ENCODE peak calls at places on chromosomes 1 and 21, in six cellular contexts. Y is CD4-positive, alpha-beta memory T cell; R is adrenal gland; W is suprapubic skin; F is Peyer's patch; Z is A549. D is an unnamed sample.

GRCh38 chr1:81128079-81128478 is 672.7 kb upstream of the ADGRL2 start:
- DNase-seq in Y (no peak), R (no peak), W (no peak), F (no peak), Z (no peak), D (no peak)

GRCh38 chr1:58722967-58723366 is 23.1 kb upstream of the MYSM1 start:
- DNase-seq in Y (no peak), R (no peak), W (no peak), F (no peak), Z (no peak), D (no peak)

GRCh38 chr1:47024138-47024856 is 828 bp downstream of the CYP4X1 start:
- DNase-seq in Y (no peak), R (no peak), W (no peak), F (no peak), Z (no peak), D (no peak)

GRCh38 chr1:7755448-7755847 is 15.6 kb upstream of the VAMP3 start:
- DNase-seq in Y (no peak), R (no peak), W (no peak), F (no peak), Z (peak), D (no peak)

GRCh38 chr1:11388617-11389016 is 90.3 kb upstream of the DISP3 start:
- DNase-seq in Y (no peak), R (no peak), W (no peak), F (no peak), Z (no peak), D (no peak)

GRCh38 chr1:20981903-20982695 is 194.6 kb downstream of the EIF4G3 start:
- DNase-seq in Y (no peak), R (no peak), W (no peak), F (no peak), Z (peak), D (peak)

GRCh38 chr1:42189931-42190853 is 25.6 kb upstream of the GUCA2A start:
- DNase-seq in Y (no peak), R (no peak), W (no peak), F (no peak), Z (no peak), D (no peak)

GRCh38 chr1:47593001-47593568 is 155.2 kb downstream of the FOXD2 start:
- DNase-seq in Y (no peak), R (peak), W (peak), F (no peak), Z (no peak), D (peak)

GRCh38 chr1:247287460-247287859 is 31.6 kb downstream of the VN1R5 start:
- DNase-seq in Y (no peak), R (no peak), W (no peak), F (no peak), Z (no peak), D (no peak)

GRCh38 chr21:31236528-31236927 is 107.5 kb downstream of the TIAM1 start:
- DNase-seq in Y (no peak), R (no peak), W (no peak), F (no peak), Z (no peak), D (no peak)

GRCh38 chr1:212680691-212681090 is 18.9 kb downstream of the BATF3 start:
- DNase-seq in Y (no peak), R (no peak), W (no peak), F (no peak), Z (no peak), D (no peak)

GRCh38 chr1:52476943-52477342 is 72.5 kb downstream of the PRPF38A start:
- DNase-seq in Y (no peak), R (no peak), W (no peak), F (no peak), Z (no peak), D (no peak)

GRCh38 chr1:33234588-33234990 is 21.7 kb upstream of the ZNF362 start:
- DNase-seq in Y (no peak), R (no peak), W (peak), F (no peak), Z (no peak), D (no peak)
- H3K4me3 ChIP-seq in Y (no peak), R (no peak), W (no peak), F (no peak), Z (no peak), D (no peak)

GRCh38 chr1:168613038-168613451 is 36.6 kb downstream of the XCL1 start:
- DNase-seq in Y (no peak), R (no peak), W (no peak), F (no peak), Z (no peak), D (no peak)

GRCh38 chr1:168615965-168616364 is 39.6 kb downstream of the XCL1 start:
- DNase-seq in Y (no peak), R (no peak), W (no peak), F (no peak), Z (no peak), D (no peak)

GRCh38 chr1:168610111-168610510 is 33.7 kb downstream of the XCL1 start:
- DNase-seq in Y (no peak), R (no peak), W (no peak), F (no peak), Z (no peak), D (no peak)

GRCh38 chr1:168618351-168618750 is 41.9 kb downstream of the XCL1 start:
- DNase-seq in Y (no peak), R (no peak), W (no peak), F (no peak), Z (no peak), D (no peak)

DNA sequence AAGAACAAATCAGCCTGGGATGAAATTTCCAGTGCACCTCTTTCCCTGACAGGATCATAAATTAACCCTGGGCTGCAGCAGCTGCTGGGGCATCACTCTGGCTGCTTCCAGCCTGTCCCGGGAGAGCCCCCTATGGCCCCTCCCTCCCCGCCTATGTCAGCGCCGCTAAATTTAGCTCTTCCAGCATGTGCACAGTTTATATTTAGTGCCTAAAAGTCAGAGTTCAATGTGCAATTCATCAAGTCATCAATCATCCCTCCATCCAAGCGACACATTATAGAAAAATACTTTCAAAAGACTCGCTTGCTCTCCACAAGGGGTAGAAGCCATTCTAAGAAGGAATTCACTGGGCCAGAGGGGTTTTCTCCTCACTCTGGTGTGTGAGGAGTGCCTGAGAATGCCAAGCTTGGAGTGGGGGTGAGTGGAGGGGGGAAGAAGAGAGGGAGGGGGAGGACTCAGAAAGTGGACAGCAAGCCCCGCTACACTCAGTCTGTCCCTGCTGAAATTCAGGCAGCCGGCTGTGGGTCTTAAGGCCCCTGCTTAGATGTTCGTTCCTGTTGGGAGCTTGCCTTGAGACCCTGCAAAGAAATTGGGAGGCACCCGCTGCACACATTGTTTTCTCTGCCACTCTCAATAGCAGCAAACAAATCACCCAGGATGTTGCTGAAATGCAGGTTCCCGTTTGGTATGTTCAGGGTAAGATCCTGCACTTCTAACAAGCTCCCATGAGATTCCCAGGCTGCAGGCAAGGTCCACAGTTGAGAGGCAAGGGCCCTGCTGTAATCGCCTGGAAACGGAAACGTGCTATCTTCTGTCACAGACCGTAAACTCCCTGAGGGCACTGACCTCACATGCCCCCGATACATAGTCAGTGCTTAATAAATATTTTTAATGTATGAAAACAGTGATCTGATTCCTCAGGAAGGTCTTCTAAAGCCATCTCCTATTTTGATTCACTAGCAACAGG is 37.6 kb downstream of the XCL1 start:
- DNase-seq in Y (no peak), R (no peak), W (no peak), F (no peak), Z (no peak), D (peak)
- H3K4me3 ChIP-seq in Y (no peak), R (no peak), W (no peak), F (no peak), Z (no peak), D (no peak)

DNA sequence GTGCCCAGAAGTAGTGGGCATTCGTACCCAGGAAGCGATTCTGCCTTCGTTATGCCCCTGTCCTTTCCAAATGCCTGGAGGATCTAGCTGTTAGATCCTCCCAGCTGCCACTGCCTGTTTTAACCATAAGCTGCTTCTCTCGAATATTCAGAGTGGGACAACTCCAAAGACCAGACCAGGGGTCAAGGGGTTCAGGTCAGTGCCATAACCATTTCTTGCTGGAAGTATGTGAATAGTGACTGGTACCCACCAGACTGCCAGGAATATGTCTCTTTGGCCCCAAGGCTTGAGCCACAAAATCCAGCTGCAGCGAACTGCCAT is 914 bp upstream of the MTF1 start:
- DNase-seq in Y (no peak), R (no peak), W (no peak), F (no peak), Z (no peak), D (no peak)
- H3K4me3 ChIP-seq in Y (peak), R (no peak), W (peak), F (peak), Z (peak), D (peak)

GRCh38 chr1:2628933-2629626 is 3.7 kb downstream of the MMEL1 start:
- DNase-seq in Y (no peak), R (no peak), W (no peak), F (no peak), Z (no peak), D (no peak)
- H3K4me3 ChIP-seq in Y (no peak), R (no peak), W (no peak), F (no peak), Z (no peak), D (peak)

GRCh38 chr1:200039849-200040479 is 12.5 kb downstream of the NR5A2 start:
- DNase-seq in Y (no peak), R (no peak), W (no peak), F (no peak), Z (no peak), D (no peak)

GRCh38 chr1:200037501-200037900 is 10.0 kb downstream of the NR5A2 start:
- DNase-seq in Y (no peak), R (no peak), W (no peak), F (no peak), Z (no peak), D (no peak)

GRCh38 chr1:200038987-200039848 is 11.7 kb downstream of the NR5A2 start:
- DNase-seq in Y (no peak), R (no peak), W (no peak), F (peak), Z (peak), D (peak)

GRCh38 chr1:200037904-200038644 is 10.6 kb downstream of the NR5A2 start:
- DNase-seq in Y (no peak), R (no peak), W (no peak), F (no peak), Z (no peak), D (peak)

DNA sequence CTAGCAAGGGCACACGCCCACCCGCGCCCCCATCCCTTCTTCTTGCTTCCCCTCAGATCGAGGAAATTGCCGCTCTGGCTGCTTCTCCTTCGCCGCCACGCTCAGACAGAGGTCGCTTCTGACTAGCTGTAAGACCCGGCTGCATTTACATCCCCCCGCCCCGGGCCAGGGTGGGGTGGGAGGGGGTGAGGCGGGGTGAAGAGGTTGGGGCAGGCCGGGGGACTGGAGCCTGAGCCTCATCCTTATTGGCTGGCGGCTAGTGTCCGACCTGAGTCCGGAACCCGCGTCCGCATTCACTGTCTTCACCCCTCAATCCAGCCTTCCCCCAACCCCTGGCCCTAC is 11.1 kb downstream of the NR5A2 start:
- DNase-seq in Y (no peak), R (no peak), W (no peak), F (peak), Z (no peak), D (peak)
- H3K4me3 ChIP-seq in Y (no peak), R (no peak), W (peak), F (peak), Z (peak), D (peak)

GRCh38 chr1:211654838-211655787 is 20.3 kb downstream of the NEK2 start:
- DNase-seq in Y (peak), R (peak), W (peak), F (peak), Z (peak), D (peak)
- H3K4me3 ChIP-seq in Y (no peak), R (no peak), W (no peak), F (no peak), Z (no peak), D (no peak)